ENCODE peak calls at places on chromosomes 11 and 22, in four cellular contexts. X, E, N and J are unnamed samples.

GRCh38 chr11:83002047-83002446 is 69.7 kb downstream of the RAB30 start:
- DNase-seq in X (no peak), E (no peak), N (no peak), J (no peak)

GRCh38 chr11:105315287-105315686 is 175.7 kb upstream of the CARD18 start:
- DNase-seq in N (no peak), X (no peak), E (no peak), J (no peak)

GRCh38 chr11:66459138-66459778 is 7.4 kb upstream of the PELI3 start:
- DNase-seq in E (no peak), N (no peak), X (no peak), J (no peak)

GRCh38 chr11:69382131-69383128 is 88.5 kb downstream of the MYEOV start:
- DNase-seq in N (peak), X (peak), E (no peak), J (peak)

GRCh38 chr22:21982338-21982965 is at the start of gene TOP3B:
- DNase-seq in E (peak), X (peak), N (peak), J (peak)

GRCh38 chr11:73376803-73377629 is 817 bp downstream of the RELT start:
- DNase-seq in N (peak), X (peak), E (peak), J (peak)

GRCh38 chr11:71252434-71252781 is at the start of gene SHANK2:
- DNase-seq in N (no peak), E (no peak), X (no peak), J (no peak)

GRCh38 chr11:124716596-124716995 is 23.1 kb upstream of the NRGN start:
- DNase-seq in N (no peak), E (no peak), X (no peak), J (no peak)

GRCh38 chr11:75949023-75949672 is 134.1 kb downstream of the UVRAG start:
- DNase-seq in E (no peak), X (no peak), N (no peak), J (no peak)
- TF ChIP-seq CTCF in E (no peak), X (no peak), N (no peak), J (no peak)

GRCh38 chr11:30451642-30452041 is 128.7 kb downstream of the ARL14EP start:
- DNase-seq in X (no peak), N (no peak), E (no peak), J (no peak)
- H3K4me3 ChIP-seq in X (no peak), N (no peak), E (no peak), J (no peak)

DNA sequence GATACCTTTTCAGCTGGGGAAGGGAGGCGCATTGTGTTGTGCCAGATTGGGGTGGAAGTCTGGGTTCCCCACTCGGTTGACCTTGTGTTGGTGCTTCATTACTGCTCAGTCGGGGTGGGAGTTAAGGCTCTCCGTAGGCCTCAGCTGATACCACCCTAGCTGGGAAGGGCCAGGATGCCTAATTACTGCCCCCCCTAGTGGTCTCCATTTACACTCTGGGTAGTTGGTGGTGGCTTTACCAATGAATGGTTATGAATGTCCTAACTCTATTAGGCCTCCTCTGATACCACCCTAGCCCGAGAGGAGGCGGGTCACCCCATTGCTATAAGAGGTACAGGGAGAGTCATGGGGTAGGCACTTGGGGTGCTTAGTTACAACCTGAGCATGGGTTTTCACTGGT is 27.5 kb upstream of the HIKESHI start:
- DNase-seq in N (no peak), E (no peak), X (no peak), J (no peak)
- TF ChIP-seq CTCF in N (no peak), E (no peak), X (peak), J (no peak)

DNA sequence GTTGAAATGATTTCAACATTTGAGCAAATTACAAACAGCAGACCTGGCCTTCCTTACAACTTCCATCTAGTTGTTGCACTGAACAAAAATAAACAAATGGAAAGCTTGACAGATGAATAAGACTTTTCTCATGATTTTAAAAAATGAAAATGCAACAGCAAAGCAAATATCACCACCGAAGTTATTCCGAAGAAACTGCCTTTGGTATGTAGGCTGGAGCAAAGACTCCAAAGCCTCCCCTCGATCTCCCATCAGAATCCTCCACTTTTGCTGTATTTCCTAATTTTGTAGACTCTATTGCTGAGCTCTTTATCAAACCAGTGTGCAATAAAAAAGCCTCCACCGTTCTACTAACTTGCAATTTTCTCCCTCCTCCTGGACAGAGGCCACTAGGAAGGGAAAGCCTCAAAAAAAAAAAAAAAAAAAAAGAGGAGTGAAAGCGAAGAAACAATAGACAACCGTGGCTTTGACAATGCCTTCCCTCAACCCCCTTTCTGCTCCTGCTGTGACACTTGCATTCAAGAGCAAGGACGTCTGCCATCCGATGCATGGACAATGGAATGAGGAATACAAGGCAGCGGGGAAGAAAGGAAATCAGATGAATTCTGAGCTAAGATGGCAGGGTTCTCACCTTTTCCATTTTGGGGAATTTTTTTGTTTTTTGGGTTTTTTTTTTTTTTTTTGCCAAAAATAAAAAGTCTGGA is 190.9 kb upstream of the BLID start:
- DNase-seq in X (no peak), N (no peak), E (no peak), J (no peak)
- H3K4me3 ChIP-seq in X (no peak), N (no peak), E (no peak), J (no peak)

DNA sequence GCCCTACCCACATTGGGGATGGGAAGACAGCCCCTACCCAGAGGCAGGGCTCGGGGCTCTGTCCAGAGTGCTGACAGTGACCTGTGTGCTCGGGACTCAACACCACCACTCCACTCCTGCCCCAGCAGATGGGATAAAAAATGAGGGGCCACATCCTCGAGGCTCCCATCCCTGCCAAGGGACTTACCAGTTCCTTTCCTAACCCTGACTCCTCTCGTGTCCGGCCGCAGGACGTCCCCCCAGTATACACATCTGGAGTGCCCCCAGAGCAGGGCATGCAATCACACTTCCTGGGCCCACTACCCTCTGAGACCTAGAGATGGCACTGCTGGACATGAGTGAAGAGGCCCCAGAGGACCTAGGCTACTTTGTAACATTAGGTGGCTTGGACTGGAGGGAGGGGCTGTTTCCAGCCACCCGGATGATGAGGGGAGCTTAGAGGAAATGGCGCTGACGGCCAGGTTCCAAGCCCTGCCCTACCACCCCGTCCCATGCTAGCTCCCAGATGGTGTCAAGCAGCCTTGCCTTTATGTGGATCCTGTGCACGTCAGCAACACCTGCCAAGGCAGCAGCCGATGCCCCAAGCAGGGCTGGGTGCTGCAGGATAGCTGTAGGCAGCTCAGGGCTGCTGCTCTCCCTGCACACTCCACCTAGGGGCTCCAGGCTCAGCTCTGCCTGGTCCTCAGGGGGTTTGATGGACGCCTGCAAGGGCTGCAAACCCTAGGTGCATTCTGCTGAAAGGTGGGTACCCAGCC is 86.6 kb downstream of the DGCR2 start:
- DNase-seq in X (peak), N (no peak), E (no peak), J (no peak)
- TF ChIP-seq CTCF in X (peak), N (no peak), E (no peak), J (no peak)

DNA sequence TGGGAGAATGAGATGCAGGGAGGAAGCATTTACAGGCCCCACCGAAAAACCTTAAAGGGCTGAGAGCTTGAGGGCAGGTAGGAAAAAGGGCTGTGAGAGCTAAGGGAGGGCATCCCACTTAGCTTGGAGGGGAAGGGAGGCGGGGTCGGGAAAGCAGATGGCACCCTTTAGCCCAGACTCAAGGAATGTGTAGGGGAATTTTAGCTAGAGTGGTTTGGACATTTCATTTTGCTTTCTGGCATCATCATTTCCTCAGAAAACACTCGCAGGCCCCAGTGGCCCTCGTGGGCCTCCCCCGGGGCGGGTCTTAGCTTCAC is 846 bp upstream of the STIM1 start:
- DNase-seq in E (no peak), N (no peak), X (no peak), J (no peak)
- H3K4me3 ChIP-seq in E (peak), N (peak), X (no peak), J (peak)

DNA sequence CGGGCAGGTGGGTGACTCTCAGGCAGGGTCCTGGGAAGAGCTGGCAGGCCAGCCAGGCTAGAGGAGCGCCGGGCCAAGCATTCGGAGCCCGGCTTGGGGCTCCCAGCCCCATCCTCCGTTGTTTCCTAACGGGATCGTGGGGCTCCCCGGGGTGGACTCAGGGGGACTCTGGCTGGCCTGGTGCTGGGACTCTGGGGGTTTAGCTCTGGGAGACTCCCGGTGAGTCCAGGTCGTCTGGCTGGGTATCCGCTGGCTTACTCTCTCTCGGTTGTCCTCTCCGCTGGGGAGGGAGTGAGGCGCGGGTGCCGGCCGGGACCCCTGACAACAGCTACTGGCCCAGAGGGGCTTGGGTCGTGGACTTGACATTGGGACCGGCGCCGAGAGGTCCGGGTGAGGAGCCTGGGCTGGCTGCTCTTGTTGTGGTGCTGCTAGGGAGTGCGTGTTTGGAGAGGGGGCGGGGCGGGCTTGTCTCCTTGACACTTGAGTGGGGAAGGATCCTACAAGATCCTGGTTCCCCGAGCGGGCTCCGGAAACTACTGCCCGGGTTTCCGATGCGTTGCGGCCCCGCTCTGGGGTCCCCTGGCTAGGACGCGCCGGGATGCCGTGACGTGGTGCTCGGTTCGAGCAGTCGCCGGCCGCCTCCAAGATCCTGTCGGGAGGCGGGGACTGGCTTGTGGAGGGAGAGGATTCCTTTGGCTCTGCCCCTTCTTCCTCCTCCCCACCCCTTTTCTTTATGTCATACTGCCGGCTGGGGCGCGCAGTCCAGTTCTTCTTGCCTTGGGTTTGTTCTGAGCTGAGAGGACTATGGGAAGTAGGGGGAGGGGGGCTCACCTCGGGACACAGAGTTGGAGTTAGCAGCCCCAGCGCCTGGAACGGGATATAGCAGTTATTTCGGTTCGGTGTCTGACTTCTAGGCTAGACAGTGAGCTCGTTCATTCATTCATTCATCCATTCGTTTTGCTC is 585 bp downstream of the EMSY start:
- DNase-seq in X (peak), E (peak), N (peak), J (peak)
- TF ChIP-seq CTCF in X (no peak), E (no peak), N (no peak), J (no peak)

DNA sequence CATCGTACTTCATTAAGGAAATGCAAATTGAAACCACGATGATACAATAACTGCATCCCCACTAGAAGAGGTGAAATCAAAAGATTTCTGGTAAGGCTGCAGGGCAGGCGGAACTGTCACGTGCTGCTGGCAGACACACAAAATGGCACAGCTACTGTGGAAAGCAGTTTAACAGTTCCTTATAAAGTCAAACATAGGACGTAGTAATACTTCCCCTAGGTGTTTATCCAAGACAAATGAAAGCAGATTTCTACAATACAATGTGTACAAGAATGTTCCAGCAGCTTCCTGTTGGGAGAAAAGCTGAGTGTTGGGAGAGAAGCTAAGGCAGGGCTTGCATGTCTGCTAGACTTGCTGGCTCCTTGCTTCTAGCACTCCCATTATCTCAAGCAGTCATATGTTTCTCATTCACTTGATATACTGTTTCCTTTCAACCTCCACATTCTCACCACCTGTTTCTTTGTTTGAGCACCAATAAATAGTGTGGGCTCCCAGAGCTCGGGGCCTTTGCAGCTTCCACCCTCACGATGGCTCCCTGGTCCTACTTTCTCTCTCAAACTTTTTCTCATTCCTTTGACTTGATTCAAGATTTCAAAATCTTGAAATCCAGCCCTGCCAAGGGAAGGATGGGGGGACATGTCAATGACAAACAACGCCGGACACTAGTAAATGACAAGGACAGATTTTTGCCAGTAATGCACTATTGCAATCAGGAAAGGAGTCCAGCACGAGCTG is 21.3 kb upstream of the IL17RA start:
- DNase-seq in X (no peak), N (peak), E (peak), J (no peak)
- H3K4me3 ChIP-seq in X (no peak), N (no peak), E (no peak), J (no peak)

GRCh38 chr11:77400775-77401469 is 73.0 kb downstream of the PAK1 start:
- DNase-seq in E (no peak), X (no peak), N (no peak), J (no peak)
- TF ChIP-seq CTCF in E (no peak), X (peak), N (no peak), J (no peak)

GRCh38 chr11:63888170-63889086 is 28.5 kb downstream of the RCOR2 start:
- DNase-seq in E (peak), N (peak), X (peak), J (peak)
- H3K4me3 ChIP-seq in E (peak), N (peak), X (no peak), J (peak)